ENCODE peak calls at places on chromosomes 4 and X, in eight cellular contexts. Z, H, D, W, C, I, V and F are unnamed samples.

GRCh38 chr4:67587156-67587555 is 28.6 kb downstream of the STAP1 start:
- DNase-seq in C (no peak), D (no peak), H (no peak), V (no peak), W (no peak), I (no peak), Z (no peak), F (no peak)

GRCh38 chrX:71302461-71303213 is 1.1 kb downstream of the ITGB1BP2 start:
- DNase-seq in C (no peak), Z (no peak), D (no peak), I (no peak), W (no peak), H (peak), V (no peak), F (no peak)

GRCh38 chrX:38142598-38142997 is 78.1 kb downstream of the SRPX start:
- DNase-seq in V (no peak), C (no peak), I (no peak), W (no peak), D (no peak), H (no peak), Z (no peak), F (no peak)

GRCh38 chrX:49712577-49712976 is 16.8 kb upstream of the PAGE1 start:
- DNase-seq in D (no peak), W (no peak), Z (no peak), C (no peak), H (no peak), V (no peak), I (no peak), F (no peak)

GRCh38 chr4:15659768-15660394 is 4.7 kb upstream of the FBXL5 start:
- DNase-seq in D (no peak), C (no peak), Z (no peak), I (no peak), W (peak), V (no peak), H (no peak), F (no peak)

GRCh38 chrX:29903365-29903764 is 312.0 kb upstream of the MAGEB2 start:
- DNase-seq in I (no peak), H (no peak), V (no peak), Z (no peak), C (no peak), D (no peak), W (no peak), F (no peak)

GRCh38 chr4:168917150-168917779 is 92.8 kb downstream of the CBR4 start:
- DNase-seq in Z (peak), V (peak), C (peak), D (no peak), I (peak), H (peak), W (peak), F (no peak)

GRCh38 chr4:139866270-139866962 is 200.8 kb downstream of the MGST2 start:
- DNase-seq in D (no peak), I (peak), W (no peak), H (no peak), Z (peak), C (no peak), V (no peak), F (no peak)

GRCh38 chr4:7970031-7970946 is 30.6 kb upstream of the AFAP1 start:
- DNase-seq in I (no peak), W (peak), Z (no peak), D (no peak), V (no peak), C (no peak), H (peak), F (no peak)

GRCh38 chr4:186942745-186943606 is 219.3 kb upstream of the FAT1 start:
- DNase-seq in I (no peak), C (no peak), Z (peak), W (no peak), V (no peak), D (no peak), H (peak), F (no peak)

GRCh38 chr4:151935411-151935810 is 174.6 kb upstream of the GATB start:
- DNase-seq in Z (no peak), H (no peak), V (peak), D (no peak), C (peak), I (no peak), W (no peak), F (no peak)

GRCh38 chr4:139266583-139267257 is 13.3 kb downstream of the MGARP start:
- DNase-seq in V (peak), C (peak), Z (no peak), W (no peak), H (peak), D (peak), I (no peak), F (peak)

GRCh38 chrX:2719774-2720447 is 28.8 kb downstream of the CD99 start:
- DNase-seq in D (no peak), W (no peak), H (no peak), V (no peak), Z (no peak), C (no peak), I (no peak), F (no peak)

GRCh38 chr4:56148428-56148827 is 199.7 kb downstream of the CEP135 start:
- DNase-seq in H (no peak), I (no peak), C (no peak), V (no peak), Z (no peak), W (peak), D (no peak), F (no peak)

GRCh38 chrX:123450217-123450616 is 266.1 kb downstream of the GRIA3 start:
- DNase-seq in Z (no peak), W (no peak), H (no peak), I (no peak), V (no peak), C (peak), D (no peak), F (no peak)

GRCh38 chr4:15551740-15552446 is 82.2 kb downstream of the CC2D2A start:
- DNase-seq in C (no peak), W (no peak), V (no peak), I (no peak), D (no peak), Z (no peak), H (no peak), F (no peak)